ENCODE peak calls at places on chromosomes 7 and 10, in six cellular contexts. X, D, E, M, H and L are unnamed samples.
A peak's percentile ranks its signal among the peaks of the same experiment; 100 is the strongest.

GRCh38 chr7:143490719-143491306 is 13.1 kb downstream of the TAS2R41 start:
- DNase-seq in M (no peak), E (peak; percentile 41), H (no peak), D (no peak), X (peak; percentile 30), L (no peak)

GRCh38 chr10:69498711-69499471 is 47.6 kb downstream of the TSPAN15 start:
- DNase-seq in X (no peak), H (no peak), M (no peak), E (no peak), D (no peak), L (no peak)

GRCh38 chr7:129875745-129876411 is 76.9 kb downstream of the UBE2H start:
- DNase-seq in X (no peak), M (no peak), D (no peak), H (no peak), E (peak; percentile 79), L (no peak)

GRCh38 chr10:70549351-70549961 is 53.1 kb downstream of the PRF1 start:
- DNase-seq in E (no peak), D (no peak), X (no peak), H (no peak), M (no peak), L (no peak)

GRCh38 chr10:1375805-1376170 is 319.6 kb downstream of the WDR37 start:
- DNase-seq in D (no peak), E (no peak), X (no peak), M (no peak), H (no peak), L (no peak)

GRCh38 chr7:159065852-159066480 is 78.7 kb downstream of the VIPR2 start:
- DNase-seq in X (no peak), M (no peak), E (no peak), D (no peak), H (no peak), L (no peak)

GRCh38 chr10:131850490-131850880 is 50.3 kb upstream of the PPP2R2D start:
- DNase-seq in H (no peak), D (no peak), X (no peak), E (no peak), M (no peak), L (no peak)

GRCh38 chr7:130372813-130373212 is 7.5 kb upstream of the CPA1 start:
- DNase-seq in D (no peak), H (no peak), X (no peak), M (no peak), E (no peak), L (no peak)

GRCh38 chr10:6579193-6579903 is 728 bp downstream of the PRKCQ start:
- DNase-seq in M (no peak), D (no peak), X (no peak), E (no peak), H (no peak), L (no peak)

GRCh38 chr7:92354214-92354613 is 93.1 kb upstream of the GATAD1 start:
- DNase-seq in M (no peak), H (no peak), D (no peak), X (no peak), E (no peak), L (no peak)

GRCh38 chr7:92360387-92360786 is 86.9 kb upstream of the GATAD1 start:
- DNase-seq in M (no peak), H (no peak), E (no peak), D (no peak), X (no peak), L (no peak)

GRCh38 chr7:92362131-92362530 is 85.2 kb upstream of the GATAD1 start:
- DNase-seq in D (no peak), M (no peak), X (no peak), H (no peak), E (no peak), L (no peak)

GRCh38 chr7:92357260-92357659 is 90.0 kb upstream of the GATAD1 start:
- DNase-seq in X (no peak), E (no peak), H (no peak), D (no peak), M (no peak), L (no peak)

DNA sequence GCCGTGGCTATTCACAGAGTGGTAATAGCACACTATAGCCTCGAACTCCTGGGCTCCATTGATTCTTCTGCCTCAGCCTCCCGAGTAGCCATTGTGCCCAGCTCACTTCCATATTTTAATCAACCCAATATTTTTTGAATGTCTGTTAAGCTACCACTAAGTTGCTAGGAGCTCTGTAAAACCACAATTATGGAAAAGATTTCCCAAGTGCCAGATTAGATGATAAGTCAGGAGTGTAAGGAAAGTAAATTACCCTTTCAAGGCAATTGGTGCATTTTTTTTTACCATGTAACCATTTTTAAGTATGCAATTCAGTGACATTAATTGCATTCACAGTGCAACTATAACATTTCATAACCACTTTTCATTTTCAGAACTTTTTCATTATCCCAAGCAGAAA is 87.5 kb upstream of the GATAD1 start:
- DNase-seq in E (no peak), M (no peak), D (no peak), H (no peak), X (no peak), L (no peak)
- TF ChIP-seq POLR2A in E (no peak), M (no peak), D (no peak), H (no peak), X (no peak), L (no peak)

GRCh38 chr7:30922596-30922995 is 10.9 kb downstream of the AQP1 start:
- DNase-seq in D (no peak), H (no peak), M (no peak), E (no peak), X (no peak), L (peak; percentile 10)

GRCh38 chr7:30924624-30925023 is 13.0 kb downstream of the AQP1 start:
- DNase-seq in E (no peak), H (no peak), M (peak; percentile 13), D (peak; percentile 1), X (no peak), L (peak; percentile 2)

GRCh38 chr7:30921951-30922401 is 10.3 kb downstream of the AQP1 start:
- DNase-seq in D (no peak), E (no peak), M (peak; percentile 41), H (no peak), X (no peak), L (peak; percentile 3)

GRCh38 chr7:30923774-30924413 is 12.2 kb downstream of the AQP1 start:
- DNase-seq in H (no peak), E (no peak), M (peak; percentile 30), X (no peak), D (peak; percentile 5), L (peak; percentile 10)

DNA sequence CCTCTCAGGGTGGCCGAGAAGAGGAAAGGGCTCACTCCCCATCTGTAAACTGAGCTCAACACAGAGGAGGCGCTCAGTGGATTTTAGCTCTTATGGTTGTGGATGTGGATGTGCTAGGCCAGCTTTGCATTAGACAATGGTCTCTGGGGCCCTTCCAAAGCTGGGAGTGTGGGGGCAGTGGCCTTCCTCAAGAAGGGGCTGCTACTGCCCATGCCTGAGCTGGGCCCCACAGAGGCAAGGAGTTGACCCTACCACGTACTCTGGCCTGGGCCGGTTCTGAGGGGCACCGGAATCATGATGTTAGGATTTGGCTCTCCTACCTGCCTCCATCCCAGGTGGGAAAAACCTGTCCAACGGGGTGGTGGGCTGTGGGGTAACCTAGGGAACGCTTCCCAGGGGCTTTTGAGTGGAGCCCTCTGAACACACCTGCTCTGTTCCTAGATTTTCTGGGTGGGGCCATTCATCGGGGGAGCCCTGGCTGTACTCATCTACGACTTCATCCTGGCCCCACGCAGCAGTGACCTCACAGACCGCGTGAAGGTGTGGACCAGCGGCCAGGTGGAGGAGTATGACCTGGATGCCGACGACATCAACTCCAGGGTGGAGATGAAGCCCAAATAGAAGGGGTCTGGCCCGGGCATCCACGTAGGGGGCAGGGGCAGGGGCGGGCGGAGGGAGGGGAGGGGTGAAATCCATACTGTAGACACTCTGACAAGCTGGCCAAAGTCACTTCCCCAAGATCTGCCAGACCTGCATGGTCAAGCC is 11.5 kb downstream of the AQP1 start:
- DNase-seq in H (no peak), D (no peak), X (no peak), M (peak; percentile 36), E (no peak), L (peak; percentile 2)
- TF ChIP-seq TAF1 in H (no peak), D (no peak), X (no peak), M (no peak), E (no peak), L (no peak)

DNA sequence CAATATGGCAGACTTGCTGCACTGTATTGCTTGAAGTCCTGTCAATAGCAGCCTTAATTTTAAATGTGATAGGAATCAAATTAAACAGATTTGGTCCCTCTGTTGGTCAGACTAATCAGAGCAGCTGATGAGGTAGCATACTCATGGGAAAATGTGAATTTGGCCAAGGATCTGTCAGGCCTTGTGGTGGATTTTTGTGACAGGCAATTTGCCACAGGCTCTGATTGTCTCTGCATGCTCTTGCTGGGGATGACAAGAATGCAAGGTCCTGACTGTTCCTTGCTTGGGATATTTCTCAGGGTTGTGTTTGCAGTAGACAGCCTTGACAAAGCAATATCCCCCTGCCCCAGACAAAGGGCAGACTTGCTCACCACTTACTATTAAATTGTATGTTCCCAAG is 41.5 kb upstream of the GARS1 start:
- DNase-seq in E (no peak), D (no peak), H (no peak), X (no peak), M (no peak), L (no peak)
- TF ChIP-seq POLR2AphosphoS5 in E (no peak), D (no peak), H (no peak), X (no peak), M (no peak), L (no peak)

GRCh38 chr7:137998250-137998649 is 3.6 kb downstream of the CREB3L2 start:
- DNase-seq in X (no peak), D (no peak), H (no peak), E (no peak), M (no peak), L (no peak)

GRCh38 chr7:137994091-137994688 is 7.7 kb downstream of the CREB3L2 start:
- DNase-seq in M (no peak), D (no peak), H (no peak), E (no peak), X (no peak), L (no peak)

GRCh38 chr7:137993395-137993743 is 8.5 kb downstream of the CREB3L2 start:
- DNase-seq in D (no peak), E (no peak), H (no peak), M (no peak), X (no peak), L (no peak)

GRCh38 chr7:137996871-137997270 is 5.0 kb downstream of the CREB3L2 start:
- DNase-seq in M (no peak), X (no peak), D (no peak), H (no peak), E (no peak), L (no peak)

DNA sequence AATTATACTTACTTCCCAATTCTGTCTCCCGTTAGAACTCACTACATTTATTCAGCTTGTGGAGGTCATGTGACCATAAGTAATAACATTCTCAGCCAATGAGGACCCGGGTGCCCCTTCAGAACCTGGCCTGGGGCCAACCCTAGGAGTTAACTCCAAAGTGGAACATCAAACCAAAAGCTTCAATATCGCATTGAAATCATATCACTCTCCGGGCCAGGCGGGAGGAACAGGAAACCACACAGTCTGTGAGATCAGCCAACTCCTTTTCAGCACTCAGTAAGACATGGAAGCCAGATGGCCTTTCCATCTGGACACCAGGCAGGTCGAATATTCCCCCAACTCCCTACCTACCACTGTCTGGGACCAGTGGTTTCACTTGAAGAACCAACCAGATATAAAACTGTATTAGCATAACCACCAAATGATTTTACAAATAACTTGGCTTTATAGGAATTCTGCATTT is 5.5 kb downstream of the CREB3L2 start:
- DNase-seq in X (no peak), D (no peak), H (no peak), M (no peak), E (peak; percentile 66), L (no peak)
- TF ChIP-seq POLR2A in X (no peak), D (no peak), H (no peak), M (no peak), E (no peak), L (no peak)

GRCh38 chr10:66183028-66183427 is 742.8 kb upstream of the LRRTM3 start:
- DNase-seq in D (no peak), E (no peak), X (no peak), M (no peak), H (no peak), L (no peak)

GRCh38 chr10:66176772-66177171 is 749.1 kb upstream of the LRRTM3 start:
- DNase-seq in M (no peak), H (no peak), D (no peak), X (no peak), E (no peak), L (no peak)

GRCh38 chr10:66180651-66181318 is 745.1 kb upstream of the LRRTM3 start:
- DNase-seq in E (peak; percentile 47), X (peak; percentile 52), M (no peak), H (peak; percentile 20), D (peak; percentile 17), L (peak; percentile 2)
- TF ChIP-seq TAF1 in E (no peak), X (no peak), M (no peak), H (no peak), D (no peak), L (no peak)